ENCODE peak calls at places on chromosomes 16 and 17, in seven cellular contexts. One of them, this sample, is unnamed.

GRCh38 chr16:24685539-24686432 is 43.7 kb upstream of the TNRC6A start:
- DNase-seq in fibroblast of mammary gland: peak
- DNase-seq in fibroblast of lung: peak
- DNase-seq in Panc1: no peak
- DNase-seq in epithelial cell of esophagus: peak
- DNase-seq in adrenal gland: peak
- DNase-seq in fibroblast of pulmonary artery: peak
- DNase-seq in this sample: peak

GRCh38 chr17:64537488-64537887 is 30.7 kb downstream of the CEP95 start:
- DNase-seq in fibroblast of mammary gland: no peak
- DNase-seq in fibroblast of lung: no peak
- DNase-seq in Panc1: no peak
- DNase-seq in epithelial cell of esophagus: no peak
- DNase-seq in adrenal gland: no peak
- DNase-seq in fibroblast of pulmonary artery: peak
- DNase-seq in this sample: no peak

GRCh38 chr16:31181102-31181830 is 1.3 kb downstream of the FUS start:
- DNase-seq in fibroblast of mammary gland: peak
- DNase-seq in fibroblast of lung: peak
- DNase-seq in Panc1: no peak
- DNase-seq in epithelial cell of esophagus: peak
- DNase-seq in adrenal gland: peak
- DNase-seq in fibroblast of pulmonary artery: peak
- DNase-seq in this sample: peak

GRCh38 chr17:67718325-67718941 is 697 bp downstream of the NOL11 start:
- DNase-seq in fibroblast of mammary gland: peak
- DNase-seq in fibroblast of lung: peak
- DNase-seq in Panc1: no peak
- DNase-seq in epithelial cell of esophagus: peak
- DNase-seq in adrenal gland: peak
- DNase-seq in fibroblast of pulmonary artery: peak
- DNase-seq in this sample: peak

GRCh38 chr17:60165976-60166375 is 16.2 kb downstream of the CA4 start:
- DNase-seq in fibroblast of mammary gland: no peak
- DNase-seq in fibroblast of lung: no peak
- DNase-seq in Panc1: no peak
- DNase-seq in epithelial cell of esophagus: peak
- DNase-seq in adrenal gland: no peak
- DNase-seq in fibroblast of pulmonary artery: no peak
- DNase-seq in this sample: no peak

GRCh38 chr16:12758031-12758669 is 45.5 kb downstream of the CPPED1 start:
- DNase-seq in fibroblast of mammary gland: no peak
- DNase-seq in fibroblast of lung: peak
- DNase-seq in Panc1: no peak
- DNase-seq in epithelial cell of esophagus: no peak
- DNase-seq in adrenal gland: no peak
- DNase-seq in fibroblast of pulmonary artery: peak
- DNase-seq in this sample: no peak

GRCh38 chr16:86668136-86668535 is 89.8 kb downstream of the FOXL1 start:
- DNase-seq in fibroblast of mammary gland: peak
- DNase-seq in fibroblast of lung: peak
- DNase-seq in Panc1: no peak
- DNase-seq in epithelial cell of esophagus: peak
- DNase-seq in adrenal gland: no peak
- DNase-seq in fibroblast of pulmonary artery: peak
- DNase-seq in this sample: peak

GRCh38 chr17:13024033-13024432 is 6.2 kb upstream of the ELAC2 start:
- DNase-seq in fibroblast of mammary gland: no peak
- DNase-seq in fibroblast of lung: no peak
- DNase-seq in Panc1: no peak
- DNase-seq in epithelial cell of esophagus: no peak
- DNase-seq in adrenal gland: no peak
- DNase-seq in fibroblast of pulmonary artery: no peak
- DNase-seq in this sample: no peak

GRCh38 chr17:75850928-75851692 is 4.0 kb downstream of the WBP2 start:
- DNase-seq in fibroblast of mammary gland: no peak
- DNase-seq in fibroblast of lung: peak
- DNase-seq in Panc1: no peak
- DNase-seq in epithelial cell of esophagus: peak
- DNase-seq in adrenal gland: peak
- DNase-seq in fibroblast of pulmonary artery: no peak
- DNase-seq in this sample: no peak

GRCh38 chr16:65700599-65700998 is 578.7 kb upstream of the CDH11 start:
- DNase-seq in fibroblast of mammary gland: no peak
- DNase-seq in fibroblast of lung: no peak
- DNase-seq in Panc1: no peak
- DNase-seq in epithelial cell of esophagus: no peak
- DNase-seq in adrenal gland: no peak
- DNase-seq in fibroblast of pulmonary artery: peak
- DNase-seq in this sample: peak

GRCh38 chr17:30450125-30451027 is 26.8 kb upstream of the GOSR1 start:
- DNase-seq in fibroblast of mammary gland: peak
- DNase-seq in fibroblast of lung: no peak
- DNase-seq in Panc1: no peak
- DNase-seq in epithelial cell of esophagus: peak
- DNase-seq in adrenal gland: no peak
- DNase-seq in fibroblast of pulmonary artery: peak
- DNase-seq in this sample: peak

DNA sequence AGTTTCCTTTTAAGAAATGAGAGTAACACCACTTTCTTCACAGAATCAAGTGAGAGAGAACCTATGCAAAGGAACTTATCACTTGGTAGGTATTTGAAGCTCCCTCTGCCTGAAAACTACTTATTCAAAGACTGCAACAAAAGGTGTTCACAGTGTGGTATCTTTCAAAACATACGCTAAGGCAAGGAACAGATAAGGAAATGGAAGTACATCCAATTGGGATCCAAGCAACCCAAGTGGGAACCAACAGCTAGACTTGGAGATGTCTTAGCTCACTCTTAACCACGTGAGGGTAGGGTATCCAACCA is 431 bp upstream of the PPM1E start:
- DNase-seq in fibroblast of mammary gland: no peak
- DNase-seq in fibroblast of lung: no peak
- DNase-seq in Panc1: no peak
- DNase-seq in epithelial cell of esophagus: no peak
- DNase-seq in adrenal gland: no peak
- DNase-seq in fibroblast of pulmonary artery: no peak
- DNase-seq in this sample: no peak
- H3K4me3 ChIP-seq in fibroblast of mammary gland: no peak
- H3K4me3 ChIP-seq in fibroblast of lung: no peak
- H3K4me3 ChIP-seq in Panc1: peak
- H3K4me3 ChIP-seq in epithelial cell of esophagus: peak
- H3K4me3 ChIP-seq in adrenal gland: peak
- H3K4me3 ChIP-seq in fibroblast of pulmonary artery: peak
- H3K4me3 ChIP-seq in this sample: peak

GRCh38 chr17:44218344-44219125 is 940 bp downstream of the UBTF start:
- DNase-seq in fibroblast of mammary gland: peak
- DNase-seq in fibroblast of lung: peak
- DNase-seq in Panc1: no peak
- DNase-seq in epithelial cell of esophagus: peak
- DNase-seq in adrenal gland: peak
- DNase-seq in fibroblast of pulmonary artery: peak
- DNase-seq in this sample: peak

GRCh38 chr17:44220211-44221071 is 966 bp upstream of the UBTF start:
- DNase-seq in fibroblast of mammary gland: peak
- DNase-seq in fibroblast of lung: peak
- DNase-seq in Panc1: no peak
- DNase-seq in epithelial cell of esophagus: peak
- DNase-seq in adrenal gland: peak
- DNase-seq in fibroblast of pulmonary artery: peak
- DNase-seq in this sample: peak

GRCh38 chr17:44219636-44220210 is at the start of gene UBTF:
- DNase-seq in fibroblast of mammary gland: no peak
- DNase-seq in fibroblast of lung: peak
- DNase-seq in Panc1: no peak
- DNase-seq in epithelial cell of esophagus: peak
- DNase-seq in adrenal gland: peak
- DNase-seq in fibroblast of pulmonary artery: peak
- DNase-seq in this sample: peak

GRCh38 chr17:44217738-44218343 is 1.6 kb downstream of the UBTF start:
- DNase-seq in fibroblast of mammary gland: no peak
- DNase-seq in fibroblast of lung: no peak
- DNase-seq in Panc1: no peak
- DNase-seq in epithelial cell of esophagus: no peak
- DNase-seq in adrenal gland: no peak
- DNase-seq in fibroblast of pulmonary artery: no peak
- DNase-seq in this sample: no peak

GRCh38 chr17:44219126-44219635 is 294 bp downstream of the UBTF start:
- DNase-seq in fibroblast of mammary gland: peak
- DNase-seq in fibroblast of lung: peak
- DNase-seq in Panc1: no peak
- DNase-seq in epithelial cell of esophagus: peak
- DNase-seq in adrenal gland: peak
- DNase-seq in fibroblast of pulmonary artery: peak
- DNase-seq in this sample: peak
- TF ChIP-seq CTCF in fibroblast of mammary gland: no peak
- TF ChIP-seq CTCF in fibroblast of lung: peak
- TF ChIP-seq CTCF in Panc1: peak
- TF ChIP-seq CTCF in epithelial cell of esophagus: no peak
- TF ChIP-seq CTCF in adrenal gland: no peak
- TF ChIP-seq CTCF in fibroblast of pulmonary artery: no peak
- TF ChIP-seq CTCF in this sample: peak

GRCh38 chr16:56969769-56970168 is 8.0 kb downstream of the CETP start:
- DNase-seq in fibroblast of mammary gland: no peak
- DNase-seq in fibroblast of lung: no peak
- DNase-seq in Panc1: no peak
- DNase-seq in epithelial cell of esophagus: no peak
- DNase-seq in adrenal gland: no peak
- DNase-seq in fibroblast of pulmonary artery: no peak
- DNase-seq in this sample: no peak
- H3K4me3 ChIP-seq in fibroblast of mammary gland: no peak
- H3K4me3 ChIP-seq in fibroblast of lung: no peak
- H3K4me3 ChIP-seq in Panc1: no peak
- H3K4me3 ChIP-seq in epithelial cell of esophagus: no peak
- H3K4me3 ChIP-seq in adrenal gland: no peak
- H3K4me3 ChIP-seq in fibroblast of pulmonary artery: no peak
- H3K4me3 ChIP-seq in this sample: no peak

DNA sequence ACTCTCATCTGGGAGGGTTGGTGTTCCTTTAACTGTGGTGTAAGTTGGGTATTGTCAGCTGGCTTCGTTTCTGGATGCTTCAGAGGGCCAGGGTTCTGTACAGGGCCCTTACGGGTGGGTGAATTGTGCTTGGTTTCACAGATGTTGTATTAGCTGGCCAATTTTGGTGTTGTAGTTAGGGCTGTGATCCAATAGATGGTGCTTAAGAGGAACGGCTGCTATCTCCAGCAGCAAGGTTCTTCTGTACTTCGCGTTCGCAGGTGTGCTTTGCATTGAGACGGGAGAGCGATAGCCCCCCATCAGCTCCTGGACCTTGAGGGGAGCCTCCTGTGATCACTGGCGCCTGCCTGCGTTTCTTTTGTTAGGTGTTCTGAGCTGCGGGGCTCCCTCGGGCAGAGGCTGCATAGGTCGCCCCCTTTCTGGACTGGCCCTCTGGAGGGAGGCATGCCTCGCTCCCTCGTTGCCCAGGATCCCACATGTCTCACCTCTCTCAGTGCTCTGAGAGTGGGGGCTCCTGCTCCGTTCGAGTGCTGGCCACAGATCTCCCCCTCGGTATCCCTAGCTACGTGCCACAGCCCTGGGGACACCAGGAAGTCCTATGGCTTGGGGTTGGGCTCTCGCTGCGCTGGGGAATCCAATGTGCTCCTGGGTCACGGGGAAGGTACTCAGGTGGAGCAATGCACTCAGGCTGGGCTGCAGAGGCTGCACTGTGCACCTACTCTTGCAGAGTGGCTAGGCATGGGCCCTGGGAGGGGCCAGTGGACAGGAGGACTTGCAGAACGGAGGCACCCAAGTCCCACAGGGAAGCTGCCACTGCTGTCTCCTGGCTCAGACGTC is 844 bp upstream of the PRDM7 start:
- DNase-seq in fibroblast of mammary gland: peak
- DNase-seq in fibroblast of lung: peak
- DNase-seq in Panc1: no peak
- DNase-seq in epithelial cell of esophagus: peak
- DNase-seq in adrenal gland: no peak
- DNase-seq in fibroblast of pulmonary artery: peak
- DNase-seq in this sample: peak
- TF ChIP-seq CTCF in fibroblast of mammary gland: no peak
- TF ChIP-seq CTCF in fibroblast of lung: no peak
- TF ChIP-seq CTCF in Panc1: peak
- TF ChIP-seq CTCF in epithelial cell of esophagus: no peak
- TF ChIP-seq CTCF in adrenal gland: no peak
- TF ChIP-seq CTCF in fibroblast of pulmonary artery: no peak
- TF ChIP-seq CTCF in this sample: no peak

DNA sequence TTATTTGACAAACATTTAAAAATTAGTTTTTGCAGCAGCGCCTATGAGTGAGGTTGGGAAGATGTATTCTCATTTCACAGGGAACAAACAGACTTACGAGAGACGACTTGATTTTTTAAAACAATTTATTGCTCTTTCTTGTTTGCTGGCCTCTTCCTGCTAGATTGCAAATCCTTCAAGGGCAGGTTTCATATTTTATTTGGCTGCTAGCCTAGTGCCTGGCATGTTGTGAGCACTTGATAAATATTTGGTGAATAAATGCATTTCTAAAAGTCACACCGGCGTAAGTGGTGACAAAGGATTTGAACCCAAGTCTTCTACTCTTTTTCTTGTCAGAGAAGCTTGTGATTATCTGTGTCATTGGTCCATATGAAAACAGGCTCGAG is 1.4 kb downstream of the WWP2 start:
- DNase-seq in fibroblast of mammary gland: no peak
- DNase-seq in fibroblast of lung: no peak
- DNase-seq in Panc1: no peak
- DNase-seq in epithelial cell of esophagus: no peak
- DNase-seq in adrenal gland: peak
- DNase-seq in fibroblast of pulmonary artery: no peak
- DNase-seq in this sample: peak
- H3K4me3 ChIP-seq in fibroblast of mammary gland: peak
- H3K4me3 ChIP-seq in fibroblast of lung: peak
- H3K4me3 ChIP-seq in Panc1: peak
- H3K4me3 ChIP-seq in epithelial cell of esophagus: peak
- H3K4me3 ChIP-seq in adrenal gland: no peak
- H3K4me3 ChIP-seq in fibroblast of pulmonary artery: peak
- H3K4me3 ChIP-seq in this sample: no peak

GRCh38 chr17:77451271-77451893 is 310.6 kb downstream of the SEC14L1 start:
- DNase-seq in fibroblast of mammary gland: peak
- DNase-seq in fibroblast of lung: peak
- DNase-seq in Panc1: no peak
- DNase-seq in epithelial cell of esophagus: peak
- DNase-seq in adrenal gland: peak
- DNase-seq in fibroblast of pulmonary artery: peak
- DNase-seq in this sample: peak

GRCh38 chr17:77451894-77452852 is 311.4 kb downstream of the SEC14L1 start:
- DNase-seq in fibroblast of mammary gland: peak
- DNase-seq in fibroblast of lung: peak
- DNase-seq in Panc1: no peak
- DNase-seq in epithelial cell of esophagus: peak
- DNase-seq in adrenal gland: peak
- DNase-seq in fibroblast of pulmonary artery: peak
- DNase-seq in this sample: peak

GRCh38 chr17:77450742-77451270 is 310.0 kb downstream of the SEC14L1 start:
- DNase-seq in fibroblast of mammary gland: no peak
- DNase-seq in fibroblast of lung: no peak
- DNase-seq in Panc1: no peak
- DNase-seq in epithelial cell of esophagus: no peak
- DNase-seq in adrenal gland: no peak
- DNase-seq in fibroblast of pulmonary artery: no peak
- DNase-seq in this sample: no peak

GRCh38 chr17:77449373-77449907 is 308.7 kb downstream of the SEC14L1 start:
- DNase-seq in fibroblast of mammary gland: no peak
- DNase-seq in fibroblast of lung: no peak
- DNase-seq in Panc1: no peak
- DNase-seq in epithelial cell of esophagus: no peak
- DNase-seq in adrenal gland: no peak
- DNase-seq in fibroblast of pulmonary artery: no peak
- DNase-seq in this sample: no peak

GRCh38 chr17:77449908-77450741 is 309.4 kb downstream of the SEC14L1 start:
- DNase-seq in fibroblast of mammary gland: peak
- DNase-seq in fibroblast of lung: peak
- DNase-seq in Panc1: no peak
- DNase-seq in epithelial cell of esophagus: peak
- DNase-seq in adrenal gland: peak
- DNase-seq in fibroblast of pulmonary artery: peak
- DNase-seq in this sample: peak
- TF ChIP-seq CTCF in fibroblast of mammary gland: no peak
- TF ChIP-seq CTCF in fibroblast of lung: no peak
- TF ChIP-seq CTCF in Panc1: no peak
- TF ChIP-seq CTCF in epithelial cell of esophagus: no peak
- TF ChIP-seq CTCF in adrenal gland: no peak
- TF ChIP-seq CTCF in fibroblast of pulmonary artery: no peak
- TF ChIP-seq CTCF in this sample: no peak

This sample was measured in cardiac fibroblast.